ENCODE peak calls at places on chromosomes 13 and 19, in five cellular contexts. One of them, this sample, is unnamed.
A peak's percentile ranks its signal among the peaks of the same experiment; 100 is the strongest.

GRCh38 chr13:22218784-22219183 is 547.9 kb downstream of the FGF9 start:
- DNase-seq in cardiac septum: no peak
- DNase-seq in T-helper 1 cell: no peak
- DNase-seq in natural killer cell treated with Interleukin-12 subunit alpha and Interleukin-12 subunit beta and Interleukin-15 and Interleukin-18, amount 100 ng/mL, for 72 hours: no peak
- DNase-seq in activated effector memory CD4-positive, alpha-beta T cell treated with anti-CD3 and anti-CD28 coated beads, Interleukin-2, amount 50 U/mL, for 16 hours: no peak
- DNase-seq in this sample: no peak

GRCh38 chr13:105937451-105937850 is 598.0 kb downstream of the EFNB2 start:
- DNase-seq in cardiac septum: no peak
- DNase-seq in T-helper 1 cell: no peak
- DNase-seq in natural killer cell treated with Interleukin-12 subunit alpha and Interleukin-12 subunit beta and Interleukin-15 and Interleukin-18, amount 100 ng/mL, for 72 hours: no peak
- DNase-seq in activated effector memory CD4-positive, alpha-beta T cell treated with anti-CD3 and anti-CD28 coated beads, Interleukin-2, amount 50 U/mL, for 16 hours: no peak
- DNase-seq in this sample: peak; percentile 85

GRCh38 chr13:99072356-99072755 is 94.5 kb upstream of the DOCK9 start:
- DNase-seq in cardiac septum: no peak
- DNase-seq in T-helper 1 cell: no peak
- DNase-seq in natural killer cell treated with Interleukin-12 subunit alpha and Interleukin-12 subunit beta and Interleukin-15 and Interleukin-18, amount 100 ng/mL, for 72 hours: no peak
- DNase-seq in activated effector memory CD4-positive, alpha-beta T cell treated with anti-CD3 and anti-CD28 coated beads, Interleukin-2, amount 50 U/mL, for 16 hours: no peak
- DNase-seq in this sample: no peak

GRCh38 chr19:3770136-3771032 is 1.6 kb downstream of the RAX2 start:
- DNase-seq in cardiac septum: no peak
- DNase-seq in T-helper 1 cell: no peak
- DNase-seq in natural killer cell treated with Interleukin-12 subunit alpha and Interleukin-12 subunit beta and Interleukin-15 and Interleukin-18, amount 100 ng/mL, for 72 hours: no peak
- DNase-seq in activated effector memory CD4-positive, alpha-beta T cell treated with anti-CD3 and anti-CD28 coated beads, Interleukin-2, amount 50 U/mL, for 16 hours: no peak
- DNase-seq in this sample: peak; percentile 70

GRCh38 chr13:76976929-76977328 is 15.0 kb upstream of the CLN5 start:
- DNase-seq in cardiac septum: no peak
- DNase-seq in T-helper 1 cell: no peak
- DNase-seq in natural killer cell treated with Interleukin-12 subunit alpha and Interleukin-12 subunit beta and Interleukin-15 and Interleukin-18, amount 100 ng/mL, for 72 hours: no peak
- DNase-seq in activated effector memory CD4-positive, alpha-beta T cell treated with anti-CD3 and anti-CD28 coated beads, Interleukin-2, amount 50 U/mL, for 16 hours: no peak
- DNase-seq in this sample: no peak

GRCh38 chr13:32905063-32905863 is 111.0 kb upstream of the KL start:
- DNase-seq in cardiac septum: no peak
- DNase-seq in T-helper 1 cell: no peak
- DNase-seq in natural killer cell treated with Interleukin-12 subunit alpha and Interleukin-12 subunit beta and Interleukin-15 and Interleukin-18, amount 100 ng/mL, for 72 hours: no peak
- DNase-seq in activated effector memory CD4-positive, alpha-beta T cell treated with anti-CD3 and anti-CD28 coated beads, Interleukin-2, amount 50 U/mL, for 16 hours: no peak
- DNase-seq in this sample: no peak

GRCh38 chr13:106998664-106999063 is 430.7 kb upstream of the ARGLU1 start:
- DNase-seq in cardiac septum: no peak
- DNase-seq in T-helper 1 cell: no peak
- DNase-seq in natural killer cell treated with Interleukin-12 subunit alpha and Interleukin-12 subunit beta and Interleukin-15 and Interleukin-18, amount 100 ng/mL, for 72 hours: no peak
- DNase-seq in activated effector memory CD4-positive, alpha-beta T cell treated with anti-CD3 and anti-CD28 coated beads, Interleukin-2, amount 50 U/mL, for 16 hours: no peak
- DNase-seq in this sample: no peak

GRCh38 chr19:52237197-52237596 is 32.2 kb upstream of the ZNF766 start:
- DNase-seq in cardiac septum: no peak
- DNase-seq in T-helper 1 cell: no peak
- DNase-seq in natural killer cell treated with Interleukin-12 subunit alpha and Interleukin-12 subunit beta and Interleukin-15 and Interleukin-18, amount 100 ng/mL, for 72 hours: no peak
- DNase-seq in activated effector memory CD4-positive, alpha-beta T cell treated with anti-CD3 and anti-CD28 coated beads, Interleukin-2, amount 50 U/mL, for 16 hours: no peak
- DNase-seq in this sample: no peak

GRCh38 chr19:39030854-39031367 is 1.4 kb downstream of the FBXO27 start:
- DNase-seq in cardiac septum: no peak
- DNase-seq in T-helper 1 cell: no peak
- DNase-seq in natural killer cell treated with Interleukin-12 subunit alpha and Interleukin-12 subunit beta and Interleukin-15 and Interleukin-18, amount 100 ng/mL, for 72 hours: no peak
- DNase-seq in activated effector memory CD4-positive, alpha-beta T cell treated with anti-CD3 and anti-CD28 coated beads, Interleukin-2, amount 50 U/mL, for 16 hours: no peak
- DNase-seq in this sample: no peak

GRCh38 chr19:3276341-3276799 is 51.9 kb downstream of the CELF5 start:
- DNase-seq in cardiac septum: no peak
- DNase-seq in T-helper 1 cell: peak; percentile 48
- DNase-seq in natural killer cell treated with Interleukin-12 subunit alpha and Interleukin-12 subunit beta and Interleukin-15 and Interleukin-18, amount 100 ng/mL, for 72 hours: no peak
- DNase-seq in activated effector memory CD4-positive, alpha-beta T cell treated with anti-CD3 and anti-CD28 coated beads, Interleukin-2, amount 50 U/mL, for 16 hours: peak; percentile 78
- DNase-seq in this sample: peak; percentile 89

GRCh38 chr19:15595069-15595468 is 19.9 kb upstream of the CYP4F8 start:
- DNase-seq in cardiac septum: no peak
- DNase-seq in T-helper 1 cell: no peak
- DNase-seq in natural killer cell treated with Interleukin-12 subunit alpha and Interleukin-12 subunit beta and Interleukin-15 and Interleukin-18, amount 100 ng/mL, for 72 hours: no peak
- DNase-seq in activated effector memory CD4-positive, alpha-beta T cell treated with anti-CD3 and anti-CD28 coated beads, Interleukin-2, amount 50 U/mL, for 16 hours: no peak
- DNase-seq in this sample: no peak

GRCh38 chr13:34655554-34655953 is 286.5 kb upstream of the NBEA start:
- DNase-seq in cardiac septum: no peak
- DNase-seq in T-helper 1 cell: no peak
- DNase-seq in natural killer cell treated with Interleukin-12 subunit alpha and Interleukin-12 subunit beta and Interleukin-15 and Interleukin-18, amount 100 ng/mL, for 72 hours: no peak
- DNase-seq in activated effector memory CD4-positive, alpha-beta T cell treated with anti-CD3 and anti-CD28 coated beads, Interleukin-2, amount 50 U/mL, for 16 hours: no peak
- DNase-seq in this sample: no peak

GRCh38 chr13:73772449-73773186 is 361.6 kb downstream of the KLF12 start:
- DNase-seq in cardiac septum: no peak
- DNase-seq in T-helper 1 cell: no peak
- DNase-seq in natural killer cell treated with Interleukin-12 subunit alpha and Interleukin-12 subunit beta and Interleukin-15 and Interleukin-18, amount 100 ng/mL, for 72 hours: no peak
- DNase-seq in activated effector memory CD4-positive, alpha-beta T cell treated with anti-CD3 and anti-CD28 coated beads, Interleukin-2, amount 50 U/mL, for 16 hours: no peak
- DNase-seq in this sample: no peak

GRCh38 chr13:100980171-100980570 is 305.6 kb upstream of the TMTC4 start:
- DNase-seq in cardiac septum: no peak
- DNase-seq in T-helper 1 cell: no peak
- DNase-seq in natural killer cell treated with Interleukin-12 subunit alpha and Interleukin-12 subunit beta and Interleukin-15 and Interleukin-18, amount 100 ng/mL, for 72 hours: no peak
- DNase-seq in activated effector memory CD4-positive, alpha-beta T cell treated with anti-CD3 and anti-CD28 coated beads, Interleukin-2, amount 50 U/mL, for 16 hours: no peak
- DNase-seq in this sample: no peak

GRCh38 chr13:50812242-50812641 is 31.2 kb downstream of the DLEU7 start:
- DNase-seq in cardiac septum: no peak
- DNase-seq in T-helper 1 cell: no peak
- DNase-seq in natural killer cell treated with Interleukin-12 subunit alpha and Interleukin-12 subunit beta and Interleukin-15 and Interleukin-18, amount 100 ng/mL, for 72 hours: no peak
- DNase-seq in activated effector memory CD4-positive, alpha-beta T cell treated with anti-CD3 and anti-CD28 coated beads, Interleukin-2, amount 50 U/mL, for 16 hours: no peak
- DNase-seq in this sample: no peak

GRCh38 chr13:55007681-55008080 is 1979.1 kb downstream of the OLFM4 start:
- DNase-seq in cardiac septum: no peak
- DNase-seq in T-helper 1 cell: no peak
- DNase-seq in natural killer cell treated with Interleukin-12 subunit alpha and Interleukin-12 subunit beta and Interleukin-15 and Interleukin-18, amount 100 ng/mL, for 72 hours: no peak
- DNase-seq in activated effector memory CD4-positive, alpha-beta T cell treated with anti-CD3 and anti-CD28 coated beads, Interleukin-2, amount 50 U/mL, for 16 hours: no peak
- DNase-seq in this sample: no peak

GRCh38 chr13:48891586-48891985 is 84.1 kb upstream of the FNDC3A start:
- DNase-seq in cardiac septum: no peak
- DNase-seq in T-helper 1 cell: no peak
- DNase-seq in natural killer cell treated with Interleukin-12 subunit alpha and Interleukin-12 subunit beta and Interleukin-15 and Interleukin-18, amount 100 ng/mL, for 72 hours: no peak
- DNase-seq in activated effector memory CD4-positive, alpha-beta T cell treated with anti-CD3 and anti-CD28 coated beads, Interleukin-2, amount 50 U/mL, for 16 hours: no peak
- DNase-seq in this sample: no peak

GRCh38 chr13:113078895-113079720 is 26.5 kb upstream of the F7 start:
- DNase-seq in cardiac septum: no peak
- DNase-seq in T-helper 1 cell: no peak
- DNase-seq in natural killer cell treated with Interleukin-12 subunit alpha and Interleukin-12 subunit beta and Interleukin-15 and Interleukin-18, amount 100 ng/mL, for 72 hours: no peak
- DNase-seq in activated effector memory CD4-positive, alpha-beta T cell treated with anti-CD3 and anti-CD28 coated beads, Interleukin-2, amount 50 U/mL, for 16 hours: no peak
- DNase-seq in this sample: no peak

GRCh38 chr19:3849092-3849491 is 19.7 kb downstream of the ZFR2 start:
- DNase-seq in cardiac septum: no peak
- DNase-seq in T-helper 1 cell: no peak
- DNase-seq in natural killer cell treated with Interleukin-12 subunit alpha and Interleukin-12 subunit beta and Interleukin-15 and Interleukin-18, amount 100 ng/mL, for 72 hours: no peak
- DNase-seq in activated effector memory CD4-positive, alpha-beta T cell treated with anti-CD3 and anti-CD28 coated beads, Interleukin-2, amount 50 U/mL, for 16 hours: peak; percentile 74
- DNase-seq in this sample: peak; percentile 82

GRCh38 chr19:39401549-39402416 is 4.9 kb upstream of the ZFP36 start:
- DNase-seq in cardiac septum: no peak
- DNase-seq in T-helper 1 cell: peak; percentile 88
- DNase-seq in natural killer cell treated with Interleukin-12 subunit alpha and Interleukin-12 subunit beta and Interleukin-15 and Interleukin-18, amount 100 ng/mL, for 72 hours: peak; percentile 87
- DNase-seq in activated effector memory CD4-positive, alpha-beta T cell treated with anti-CD3 and anti-CD28 coated beads, Interleukin-2, amount 50 U/mL, for 16 hours: peak; percentile 94
- DNase-seq in this sample: no peak

GRCh38 chr13:99911069-99911964 is 60.2 kb downstream of the ZIC5 start:
- DNase-seq in cardiac septum: no peak
- DNase-seq in T-helper 1 cell: no peak
- DNase-seq in natural killer cell treated with Interleukin-12 subunit alpha and Interleukin-12 subunit beta and Interleukin-15 and Interleukin-18, amount 100 ng/mL, for 72 hours: no peak
- DNase-seq in activated effector memory CD4-positive, alpha-beta T cell treated with anti-CD3 and anti-CD28 coated beads, Interleukin-2, amount 50 U/mL, for 16 hours: no peak
- DNase-seq in this sample: no peak

GRCh38 chr13:98998831-98999634 is 21.2 kb upstream of the DOCK9 start:
- DNase-seq in cardiac septum: no peak
- DNase-seq in T-helper 1 cell: no peak
- DNase-seq in natural killer cell treated with Interleukin-12 subunit alpha and Interleukin-12 subunit beta and Interleukin-15 and Interleukin-18, amount 100 ng/mL, for 72 hours: no peak
- DNase-seq in activated effector memory CD4-positive, alpha-beta T cell treated with anti-CD3 and anti-CD28 coated beads, Interleukin-2, amount 50 U/mL, for 16 hours: peak; percentile 68
- DNase-seq in this sample: peak; percentile 59

GRCh38 chr13:60134376-60134775 is 29.4 kb downstream of the DIAPH3 start:
- DNase-seq in cardiac septum: no peak
- DNase-seq in T-helper 1 cell: no peak
- DNase-seq in natural killer cell treated with Interleukin-12 subunit alpha and Interleukin-12 subunit beta and Interleukin-15 and Interleukin-18, amount 100 ng/mL, for 72 hours: no peak
- DNase-seq in activated effector memory CD4-positive, alpha-beta T cell treated with anti-CD3 and anti-CD28 coated beads, Interleukin-2, amount 50 U/mL, for 16 hours: no peak
- DNase-seq in this sample: no peak

GRCh38 chr19:58338825-58339558 is 12.2 kb downstream of the ZSCAN22 start:
- DNase-seq in cardiac septum: no peak
- DNase-seq in T-helper 1 cell: no peak
- DNase-seq in natural killer cell treated with Interleukin-12 subunit alpha and Interleukin-12 subunit beta and Interleukin-15 and Interleukin-18, amount 100 ng/mL, for 72 hours: no peak
- DNase-seq in activated effector memory CD4-positive, alpha-beta T cell treated with anti-CD3 and anti-CD28 coated beads, Interleukin-2, amount 50 U/mL, for 16 hours: no peak
- DNase-seq in this sample: peak; percentile 44

GRCh38 chr19:49874503-49875157 is 2.5 kb downstream of the AKT1S1 start:
- DNase-seq in cardiac septum: no peak
- DNase-seq in T-helper 1 cell: no peak
- DNase-seq in natural killer cell treated with Interleukin-12 subunit alpha and Interleukin-12 subunit beta and Interleukin-15 and Interleukin-18, amount 100 ng/mL, for 72 hours: no peak
- DNase-seq in activated effector memory CD4-positive, alpha-beta T cell treated with anti-CD3 and anti-CD28 coated beads, Interleukin-2, amount 50 U/mL, for 16 hours: no peak
- DNase-seq in this sample: no peak

This sample was measured in WERI-Rb-1.